ENCODE peak calls at places on chromosomes 3 and 15, in seven cellular contexts. One of them, this sample, is unnamed.

GRCh38 chr3:134087046-134087974 is 57.6 kb upstream of the SLCO2A1 start:
- DNase-seq in HFF-Myc: no peak
- DNase-seq in lung: no peak
- DNase-seq in astrocyte of the spinal cord: no peak
- DNase-seq in CD4-positive, alpha-beta T cell: no peak
- DNase-seq in GM20000: no peak
- DNase-seq in left lung: no peak
- DNase-seq in this sample: no peak

GRCh38 chr15:63362196-63362595 is 19.4 kb downstream of the CA12 start:
- DNase-seq in HFF-Myc: no peak
- DNase-seq in lung: no peak
- DNase-seq in astrocyte of the spinal cord: no peak
- DNase-seq in left lung: no peak
- DNase-seq in GM20000: no peak
- DNase-seq in CD4-positive, alpha-beta T cell: no peak
- DNase-seq in this sample: no peak

GRCh38 chr15:98785796-98786581 is 137.7 kb downstream of the IGF1R start:
- DNase-seq in GM20000: no peak
- DNase-seq in astrocyte of the spinal cord: no peak
- DNase-seq in HFF-Myc: no peak
- DNase-seq in left lung: no peak
- DNase-seq in lung: no peak
- DNase-seq in CD4-positive, alpha-beta T cell: no peak
- DNase-seq in this sample: no peak

GRCh38 chr3:17057316-17057715 is 172.6 kb downstream of the PLCL2 start:
- DNase-seq in GM20000: no peak
- DNase-seq in left lung: no peak
- DNase-seq in CD4-positive, alpha-beta T cell: no peak
- DNase-seq in HFF-Myc: no peak
- DNase-seq in lung: no peak
- DNase-seq in astrocyte of the spinal cord: peak
- DNase-seq in this sample: no peak

GRCh38 chr3:3798641-3799113 is 554 bp upstream of the LRRN1 start:
- DNase-seq in HFF-Myc: no peak
- DNase-seq in lung: no peak
- DNase-seq in GM20000: peak
- DNase-seq in CD4-positive, alpha-beta T cell: no peak
- DNase-seq in astrocyte of the spinal cord: no peak
- DNase-seq in left lung: peak
- DNase-seq in this sample: peak

GRCh38 chr15:101852356-101852755 is 40.4 kb downstream of the OR4F15 start:
- DNase-seq in GM20000: no peak
- DNase-seq in left lung: no peak
- DNase-seq in lung: no peak
- DNase-seq in CD4-positive, alpha-beta T cell: no peak
- DNase-seq in HFF-Myc: no peak
- DNase-seq in astrocyte of the spinal cord: no peak
- DNase-seq in this sample: no peak

GRCh38 chr3:115623414-115623868 is at the start of gene GAP43:
- DNase-seq in astrocyte of the spinal cord: peak
- DNase-seq in lung: no peak
- DNase-seq in left lung: peak
- DNase-seq in GM20000: no peak
- DNase-seq in CD4-positive, alpha-beta T cell: no peak
- DNase-seq in HFF-Myc: peak
- DNase-seq in this sample: no peak

GRCh38 chr15:87201986-87202385 is 1054.6 kb downstream of the NTRK3 start:
- DNase-seq in HFF-Myc: no peak
- DNase-seq in lung: no peak
- DNase-seq in astrocyte of the spinal cord: no peak
- DNase-seq in left lung: no peak
- DNase-seq in GM20000: no peak
- DNase-seq in CD4-positive, alpha-beta T cell: no peak
- DNase-seq in this sample: no peak

GRCh38 chr3:191005790-191006189 is 143.3 kb upstream of the GMNC start:
- DNase-seq in left lung: no peak
- DNase-seq in GM20000: peak
- DNase-seq in lung: no peak
- DNase-seq in astrocyte of the spinal cord: peak
- DNase-seq in HFF-Myc: no peak
- DNase-seq in CD4-positive, alpha-beta T cell: no peak
- DNase-seq in this sample: no peak

GRCh38 chr3:193572426-193572908 is 17.8 kb upstream of the ATP13A4 start:
- DNase-seq in lung: peak
- DNase-seq in left lung: no peak
- DNase-seq in astrocyte of the spinal cord: peak
- DNase-seq in CD4-positive, alpha-beta T cell: peak
- DNase-seq in GM20000: peak
- DNase-seq in HFF-Myc: peak
- DNase-seq in this sample: no peak

GRCh38 chr3:184058029-184058428 is 5.2 kb downstream of the HTR3C start:
- DNase-seq in lung: no peak
- DNase-seq in left lung: no peak
- DNase-seq in HFF-Myc: no peak
- DNase-seq in GM20000: no peak
- DNase-seq in astrocyte of the spinal cord: peak
- DNase-seq in CD4-positive, alpha-beta T cell: no peak
- DNase-seq in this sample: no peak

GRCh38 chr3:163058190-163058854 is 1561.7 kb downstream of the OTOL1 start:
- DNase-seq in HFF-Myc: no peak
- DNase-seq in GM20000: no peak
- DNase-seq in lung: no peak
- DNase-seq in astrocyte of the spinal cord: no peak
- DNase-seq in left lung: no peak
- DNase-seq in CD4-positive, alpha-beta T cell: no peak
- DNase-seq in this sample: no peak

GRCh38 chr15:39990706-39991105 is 48.3 kb downstream of the SRP14 start:
- DNase-seq in lung: no peak
- DNase-seq in astrocyte of the spinal cord: no peak
- DNase-seq in CD4-positive, alpha-beta T cell: no peak
- DNase-seq in HFF-Myc: no peak
- DNase-seq in GM20000: no peak
- DNase-seq in left lung: no peak
- DNase-seq in this sample: no peak

GRCh38 chr3:186772281-186772885 is 11.0 kb upstream of the EIF4A2 start:
- DNase-seq in left lung: no peak
- DNase-seq in astrocyte of the spinal cord: no peak
- DNase-seq in lung: no peak
- DNase-seq in HFF-Myc: no peak
- DNase-seq in CD4-positive, alpha-beta T cell: no peak
- DNase-seq in GM20000: no peak
- DNase-seq in this sample: no peak

GRCh38 chr15:93035953-93036810 is 52.8 kb downstream of the RGMA start:
- DNase-seq in GM20000: peak
- DNase-seq in left lung: peak
- DNase-seq in CD4-positive, alpha-beta T cell: no peak
- DNase-seq in HFF-Myc: no peak
- DNase-seq in lung: no peak
- DNase-seq in astrocyte of the spinal cord: no peak
- DNase-seq in this sample: no peak

GRCh38 chr3:192706272-192706671 is 21.1 kb downstream of the FGF12 start:
- DNase-seq in astrocyte of the spinal cord: no peak
- DNase-seq in lung: no peak
- DNase-seq in GM20000: no peak
- DNase-seq in CD4-positive, alpha-beta T cell: no peak
- DNase-seq in left lung: no peak
- DNase-seq in HFF-Myc: no peak
- DNase-seq in this sample: no peak

GRCh38 chr3:50525987-50526386 is 22.6 kb upstream of the CACNA2D2 start:
- DNase-seq in HFF-Myc: peak
- DNase-seq in lung: peak
- DNase-seq in GM20000: peak
- DNase-seq in left lung: peak
- DNase-seq in CD4-positive, alpha-beta T cell: no peak
- DNase-seq in astrocyte of the spinal cord: peak
- DNase-seq in this sample: peak

GRCh38 chr15:52651868-52652267 is 27.3 kb downstream of the ATOSA start:
- DNase-seq in lung: peak
- DNase-seq in astrocyte of the spinal cord: peak
- DNase-seq in GM20000: peak
- DNase-seq in left lung: peak
- DNase-seq in CD4-positive, alpha-beta T cell: peak
- DNase-seq in HFF-Myc: peak
- DNase-seq in this sample: peak

GRCh38 chr3:172635588-172635987 is 75.3 kb downstream of the NCEH1 start:
- DNase-seq in astrocyte of the spinal cord: no peak
- DNase-seq in GM20000: peak
- DNase-seq in CD4-positive, alpha-beta T cell: no peak
- DNase-seq in HFF-Myc: no peak
- DNase-seq in left lung: no peak
- DNase-seq in lung: no peak
- DNase-seq in this sample: no peak

GRCh38 chr3:130839815-130840214 is 54.1 kb upstream of the ATP2C1 start:
- DNase-seq in HFF-Myc: no peak
- DNase-seq in GM20000: peak
- DNase-seq in CD4-positive, alpha-beta T cell: no peak
- DNase-seq in lung: no peak
- DNase-seq in astrocyte of the spinal cord: no peak
- DNase-seq in left lung: no peak
- DNase-seq in this sample: no peak

GRCh38 chr15:80536231-80536630 is 132.0 kb downstream of the ARNT2 start:
- DNase-seq in GM20000: no peak
- DNase-seq in CD4-positive, alpha-beta T cell: no peak
- DNase-seq in left lung: no peak
- DNase-seq in astrocyte of the spinal cord: no peak
- DNase-seq in HFF-Myc: no peak
- DNase-seq in lung: no peak
- DNase-seq in this sample: no peak

GRCh38 chr3:136276049-136276755 is 26.1 kb downstream of the PCCB start:
- DNase-seq in lung: no peak
- DNase-seq in HFF-Myc: no peak
- DNase-seq in GM20000: no peak
- DNase-seq in CD4-positive, alpha-beta T cell: no peak
- DNase-seq in astrocyte of the spinal cord: no peak
- DNase-seq in left lung: no peak
- DNase-seq in this sample: no peak

GRCh38 chr15:71114066-71114680 is 1.1 kb upstream of the THSD4 start:
- DNase-seq in left lung: no peak
- DNase-seq in lung: no peak
- DNase-seq in GM20000: no peak
- DNase-seq in astrocyte of the spinal cord: no peak
- DNase-seq in HFF-Myc: no peak
- DNase-seq in CD4-positive, alpha-beta T cell: no peak
- DNase-seq in this sample: no peak

GRCh38 chr3:138939563-138940241 is 7.2 kb downstream of the FOXL2 start:
- DNase-seq in GM20000: no peak
- DNase-seq in HFF-Myc: no peak
- DNase-seq in left lung: no peak
- DNase-seq in lung: no peak
- DNase-seq in CD4-positive, alpha-beta T cell: no peak
- DNase-seq in astrocyte of the spinal cord: no peak
- DNase-seq in this sample: no peak

GRCh38 chr3:57851304-57851703 is 95.2 kb downstream of the SLMAP start:
- DNase-seq in CD4-positive, alpha-beta T cell: no peak
- DNase-seq in GM20000: no peak
- DNase-seq in astrocyte of the spinal cord: no peak
- DNase-seq in lung: no peak
- DNase-seq in HFF-Myc: no peak
- DNase-seq in left lung: no peak
- DNase-seq in this sample: no peak

GRCh38 chr3:167346171-167346570 is 33.9 kb downstream of the ZBBX start:
- DNase-seq in HFF-Myc: no peak
- DNase-seq in lung: no peak
- DNase-seq in CD4-positive, alpha-beta T cell: no peak
- DNase-seq in left lung: no peak
- DNase-seq in GM20000: no peak
- DNase-seq in astrocyte of the spinal cord: no peak
- DNase-seq in this sample: no peak

DNA sequence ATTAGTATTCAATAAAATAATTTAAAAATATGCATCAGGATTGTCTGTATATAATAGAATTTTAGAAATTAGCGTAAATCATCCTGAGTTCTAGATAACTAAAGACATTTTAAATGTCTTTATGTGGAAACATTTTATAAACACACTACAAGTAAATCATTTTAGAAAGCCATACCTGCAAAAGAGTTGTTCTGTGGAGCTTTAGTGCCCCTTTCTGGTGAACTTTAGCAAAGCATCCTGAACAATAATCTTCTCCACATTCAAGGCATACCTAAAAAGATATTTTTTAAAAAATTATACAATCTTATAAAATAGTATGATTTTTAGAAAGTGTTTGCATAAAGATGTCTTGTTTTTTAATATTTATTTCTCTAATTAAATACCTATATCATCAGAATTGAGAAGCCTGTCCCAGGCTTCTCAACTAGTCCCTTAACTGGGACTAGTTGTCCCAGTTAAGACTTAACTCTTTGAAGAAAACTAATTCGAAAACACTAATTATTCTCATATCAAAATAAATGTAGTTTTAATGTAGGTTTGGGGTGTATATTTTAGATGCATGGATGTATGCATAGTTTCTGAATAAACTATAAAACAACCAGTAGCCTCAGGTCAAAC is 29.7 kb downstream of the ZBBX start:
- DNase-seq in astrocyte of the spinal cord: peak
- DNase-seq in CD4-positive, alpha-beta T cell: no peak
- DNase-seq in left lung: no peak
- DNase-seq in lung: no peak
- DNase-seq in HFF-Myc: no peak
- DNase-seq in GM20000: peak
- DNase-seq in this sample: no peak
- TF ChIP-seq CTCF in astrocyte of the spinal cord: peak
- TF ChIP-seq CTCF in CD4-positive, alpha-beta T cell: no peak
- TF ChIP-seq CTCF in left lung: peak
- TF ChIP-seq CTCF in lung: peak
- TF ChIP-seq CTCF in HFF-Myc: no peak
- TF ChIP-seq CTCF in GM20000: peak
- TF ChIP-seq CTCF in this sample: peak

GRCh38 chr3:127445581-127446368 is 144.8 kb downstream of the TPRA1 start:
- DNase-seq in left lung: peak
- DNase-seq in HFF-Myc: no peak
- DNase-seq in GM20000: no peak
- DNase-seq in CD4-positive, alpha-beta T cell: no peak
- DNase-seq in lung: no peak
- DNase-seq in astrocyte of the spinal cord: no peak
- DNase-seq in this sample: peak
- TF ChIP-seq CTCF in left lung: no peak
- TF ChIP-seq CTCF in HFF-Myc: no peak
- TF ChIP-seq CTCF in GM20000: no peak
- TF ChIP-seq CTCF in CD4-positive, alpha-beta T cell: no peak
- TF ChIP-seq CTCF in lung: no peak
- TF ChIP-seq CTCF in astrocyte of the spinal cord: no peak
- TF ChIP-seq CTCF in this sample: no peak

GRCh38 chr3:168620854-168621253 is 525.1 kb upstream of the GOLIM4 start:
- DNase-seq in left lung: no peak
- DNase-seq in HFF-Myc: no peak
- DNase-seq in lung: no peak
- DNase-seq in CD4-positive, alpha-beta T cell: no peak
- DNase-seq in astrocyte of the spinal cord: peak
- DNase-seq in GM20000: peak
- DNase-seq in this sample: peak
- TF ChIP-seq CTCF in left lung: no peak
- TF ChIP-seq CTCF in HFF-Myc: peak
- TF ChIP-seq CTCF in lung: no peak
- TF ChIP-seq CTCF in CD4-positive, alpha-beta T cell: no peak
- TF ChIP-seq CTCF in astrocyte of the spinal cord: peak
- TF ChIP-seq CTCF in GM20000: peak
- TF ChIP-seq CTCF in this sample: peak

DNA sequence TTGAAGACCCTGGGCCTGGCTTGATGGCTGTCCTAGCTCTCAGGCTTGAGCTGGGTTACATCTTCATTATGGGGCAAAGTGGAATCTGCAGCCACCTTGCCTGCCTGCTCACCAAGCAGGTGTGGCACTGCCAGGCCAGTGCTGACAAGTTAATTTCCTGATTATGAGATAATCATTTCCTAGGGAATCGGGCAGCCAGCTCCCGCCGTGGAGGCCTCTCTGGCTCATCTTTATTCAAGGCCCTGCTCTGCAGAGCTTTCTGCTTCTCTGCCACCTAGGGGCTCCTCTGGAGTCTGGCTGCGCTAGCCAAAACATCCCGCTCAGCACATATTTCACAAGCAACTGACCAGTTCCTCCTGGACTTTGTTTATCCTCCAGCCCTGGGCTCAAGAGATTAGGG is 9.9 kb downstream of the LOXL1 start:
- DNase-seq in GM20000: no peak
- DNase-seq in left lung: no peak
- DNase-seq in lung: no peak
- DNase-seq in CD4-positive, alpha-beta T cell: no peak
- DNase-seq in astrocyte of the spinal cord: peak
- DNase-seq in HFF-Myc: no peak
- DNase-seq in this sample: no peak
- TF ChIP-seq CTCF in GM20000: no peak
- TF ChIP-seq CTCF in left lung: no peak
- TF ChIP-seq CTCF in lung: no peak
- TF ChIP-seq CTCF in CD4-positive, alpha-beta T cell: no peak
- TF ChIP-seq CTCF in astrocyte of the spinal cord: peak
- TF ChIP-seq CTCF in HFF-Myc: peak
- TF ChIP-seq CTCF in this sample: no peak